ENCODE peak calls at places on chromosomes 7 and 10, in eight cellular contexts. One of them, this sample, is unnamed.

GRCh38 chr10:128007017-128007416 is 100.1 kb downstream of the PTPRE start:
- DNase-seq in PC-9: no peak
- DNase-seq in psoas muscle: no peak
- DNase-seq in CD8-positive, alpha-beta T cell: no peak
- DNase-seq in heart right ventricle: no peak
- DNase-seq in HFF-Myc: no peak
- DNase-seq in left ventricle myocardium inferior: no peak
- DNase-seq in foreskin fibroblast: no peak
- DNase-seq in this sample: no peak

GRCh38 chr7:83976302-83976701 is 218.3 kb downstream of the SEMA3A start:
- DNase-seq in PC-9: no peak
- DNase-seq in psoas muscle: no peak
- DNase-seq in CD8-positive, alpha-beta T cell: no peak
- DNase-seq in heart right ventricle: no peak
- DNase-seq in HFF-Myc: peak
- DNase-seq in left ventricle myocardium inferior: no peak
- DNase-seq in foreskin fibroblast: peak
- DNase-seq in this sample: no peak

GRCh38 chr10:14507156-14507555 is 176.4 kb upstream of the FRMD4A start:
- DNase-seq in PC-9: no peak
- DNase-seq in psoas muscle: no peak
- DNase-seq in CD8-positive, alpha-beta T cell: peak
- DNase-seq in heart right ventricle: no peak
- DNase-seq in HFF-Myc: no peak
- DNase-seq in left ventricle myocardium inferior: no peak
- DNase-seq in foreskin fibroblast: no peak
- DNase-seq in this sample: no peak

GRCh38 chr10:113087082-113088029 is 137.3 kb downstream of the TCF7L2 start:
- DNase-seq in PC-9: peak
- DNase-seq in psoas muscle: peak
- DNase-seq in CD8-positive, alpha-beta T cell: no peak
- DNase-seq in heart right ventricle: no peak
- DNase-seq in HFF-Myc: peak
- DNase-seq in left ventricle myocardium inferior: no peak
- DNase-seq in foreskin fibroblast: peak
- DNase-seq in this sample: peak

GRCh38 chr10:131352765-131353290 is 41.3 kb upstream of the TCERG1L start:
- DNase-seq in PC-9: no peak
- DNase-seq in psoas muscle: no peak
- DNase-seq in CD8-positive, alpha-beta T cell: no peak
- DNase-seq in heart right ventricle: no peak
- DNase-seq in HFF-Myc: no peak
- DNase-seq in left ventricle myocardium inferior: no peak
- DNase-seq in foreskin fibroblast: no peak
- DNase-seq in this sample: no peak

GRCh38 chr10:67764012-67764822 is 68.2 kb upstream of the CTNNA3 start:
- DNase-seq in PC-9: peak
- DNase-seq in psoas muscle: peak
- DNase-seq in CD8-positive, alpha-beta T cell: peak
- DNase-seq in heart right ventricle: peak
- DNase-seq in HFF-Myc: peak
- DNase-seq in left ventricle myocardium inferior: peak
- DNase-seq in foreskin fibroblast: peak
- DNase-seq in this sample: peak

GRCh38 chr10:12405342-12406320 is 56.3 kb downstream of the CAMK1D start:
- DNase-seq in PC-9: no peak
- DNase-seq in psoas muscle: no peak
- DNase-seq in CD8-positive, alpha-beta T cell: no peak
- DNase-seq in heart right ventricle: no peak
- DNase-seq in HFF-Myc: no peak
- DNase-seq in left ventricle myocardium inferior: no peak
- DNase-seq in foreskin fibroblast: no peak
- DNase-seq in this sample: no peak

GRCh38 chr10:3150366-3150765 is 22.2 kb downstream of the PITRM1 start:
- DNase-seq in PC-9: no peak
- DNase-seq in psoas muscle: no peak
- DNase-seq in CD8-positive, alpha-beta T cell: no peak
- DNase-seq in heart right ventricle: no peak
- DNase-seq in HFF-Myc: no peak
- DNase-seq in left ventricle myocardium inferior: no peak
- DNase-seq in foreskin fibroblast: no peak
- DNase-seq in this sample: no peak

GRCh38 chr7:93574269-93574645 is 267 bp downstream of the CALCR start:
- DNase-seq in PC-9: no peak
- DNase-seq in psoas muscle: no peak
- DNase-seq in CD8-positive, alpha-beta T cell: no peak
- DNase-seq in heart right ventricle: no peak
- DNase-seq in HFF-Myc: no peak
- DNase-seq in left ventricle myocardium inferior: no peak
- DNase-seq in foreskin fibroblast: no peak
- DNase-seq in this sample: no peak

GRCh38 chr7:122883049-122883670 is 3.1 kb downstream of the CADPS2 start:
- DNase-seq in PC-9: no peak
- DNase-seq in psoas muscle: no peak
- DNase-seq in CD8-positive, alpha-beta T cell: no peak
- DNase-seq in heart right ventricle: no peak
- DNase-seq in HFF-Myc: no peak
- DNase-seq in left ventricle myocardium inferior: no peak
- DNase-seq in foreskin fibroblast: no peak
- DNase-seq in this sample: no peak

GRCh38 chr7:25014735-25015134 is 34.8 kb upstream of the OSBPL3 start:
- DNase-seq in PC-9: no peak
- DNase-seq in psoas muscle: no peak
- DNase-seq in CD8-positive, alpha-beta T cell: no peak
- DNase-seq in heart right ventricle: no peak
- DNase-seq in HFF-Myc: peak
- DNase-seq in left ventricle myocardium inferior: no peak
- DNase-seq in foreskin fibroblast: peak
- DNase-seq in this sample: peak

GRCh38 chr10:75480374-75480773 is 49.0 kb downstream of the LRMDA start:
- DNase-seq in PC-9: no peak
- DNase-seq in psoas muscle: no peak
- DNase-seq in CD8-positive, alpha-beta T cell: no peak
- DNase-seq in heart right ventricle: no peak
- DNase-seq in HFF-Myc: no peak
- DNase-seq in left ventricle myocardium inferior: no peak
- DNase-seq in foreskin fibroblast: no peak
- DNase-seq in this sample: no peak

GRCh38 chr7:128176696-128177095 is 64.4 kb upstream of the LEP start:
- DNase-seq in PC-9: peak
- DNase-seq in psoas muscle: no peak
- DNase-seq in CD8-positive, alpha-beta T cell: no peak
- DNase-seq in heart right ventricle: no peak
- DNase-seq in HFF-Myc: no peak
- DNase-seq in left ventricle myocardium inferior: no peak
- DNase-seq in foreskin fibroblast: no peak
- DNase-seq in this sample: no peak

GRCh38 chr10:3263082-3263481 is 90.5 kb upstream of the PITRM1 start:
- DNase-seq in PC-9: no peak
- DNase-seq in psoas muscle: no peak
- DNase-seq in CD8-positive, alpha-beta T cell: no peak
- DNase-seq in heart right ventricle: no peak
- DNase-seq in HFF-Myc: no peak
- DNase-seq in left ventricle myocardium inferior: no peak
- DNase-seq in foreskin fibroblast: no peak
- DNase-seq in this sample: no peak

GRCh38 chr10:124569623-124570470 is 108.2 kb downstream of the LHPP start:
- DNase-seq in PC-9: no peak
- DNase-seq in psoas muscle: peak
- DNase-seq in CD8-positive, alpha-beta T cell: no peak
- DNase-seq in heart right ventricle: no peak
- DNase-seq in HFF-Myc: no peak
- DNase-seq in left ventricle myocardium inferior: no peak
- DNase-seq in foreskin fibroblast: no peak
- DNase-seq in this sample: no peak

GRCh38 chr10:129796611-129797420 is 167.3 kb downstream of the EBF3 start:
- DNase-seq in PC-9: no peak
- DNase-seq in psoas muscle: no peak
- DNase-seq in CD8-positive, alpha-beta T cell: no peak
- DNase-seq in heart right ventricle: no peak
- DNase-seq in HFF-Myc: no peak
- DNase-seq in left ventricle myocardium inferior: no peak
- DNase-seq in foreskin fibroblast: no peak
- DNase-seq in this sample: no peak

GRCh38 chr10:335151-335800 is 200.0 kb downstream of the ZMYND11 start:
- DNase-seq in PC-9: no peak
- DNase-seq in psoas muscle: no peak
- DNase-seq in CD8-positive, alpha-beta T cell: no peak
- DNase-seq in heart right ventricle: no peak
- DNase-seq in HFF-Myc: no peak
- DNase-seq in left ventricle myocardium inferior: no peak
- DNase-seq in foreskin fibroblast: no peak
- DNase-seq in this sample: no peak

GRCh38 chr7:12557282-12557681 is 13.2 kb upstream of the SCIN start:
- DNase-seq in PC-9: no peak
- DNase-seq in psoas muscle: no peak
- DNase-seq in CD8-positive, alpha-beta T cell: no peak
- DNase-seq in heart right ventricle: no peak
- DNase-seq in HFF-Myc: peak
- DNase-seq in left ventricle myocardium inferior: no peak
- DNase-seq in foreskin fibroblast: no peak
- DNase-seq in this sample: no peak

GRCh38 chr7:67902143-67902542 is 905.5 kb downstream of the TYW1 start:
- DNase-seq in PC-9: no peak
- DNase-seq in psoas muscle: no peak
- DNase-seq in CD8-positive, alpha-beta T cell: no peak
- DNase-seq in heart right ventricle: no peak
- DNase-seq in HFF-Myc: no peak
- DNase-seq in left ventricle myocardium inferior: no peak
- DNase-seq in foreskin fibroblast: no peak
- DNase-seq in this sample: no peak

GRCh38 chr10:48503293-48503911 is 101.5 kb downstream of the ARHGAP22 start:
- DNase-seq in PC-9: no peak
- DNase-seq in psoas muscle: no peak
- DNase-seq in CD8-positive, alpha-beta T cell: no peak
- DNase-seq in heart right ventricle: no peak
- DNase-seq in HFF-Myc: no peak
- DNase-seq in left ventricle myocardium inferior: no peak
- DNase-seq in foreskin fibroblast: no peak
- DNase-seq in this sample: no peak

GRCh38 chr7:119782286-119782685 is 490.7 kb upstream of the KCND2 start:
- DNase-seq in PC-9: no peak
- DNase-seq in psoas muscle: no peak
- DNase-seq in CD8-positive, alpha-beta T cell: no peak
- DNase-seq in heart right ventricle: no peak
- DNase-seq in HFF-Myc: no peak
- DNase-seq in left ventricle myocardium inferior: no peak
- DNase-seq in foreskin fibroblast: no peak
- DNase-seq in this sample: no peak

GRCh38 chr10:100999742-101000601 is at the start of gene LZTS2:
- DNase-seq in PC-9: no peak
- DNase-seq in psoas muscle: peak
- DNase-seq in CD8-positive, alpha-beta T cell: no peak
- DNase-seq in heart right ventricle: peak
- DNase-seq in HFF-Myc: no peak
- DNase-seq in left ventricle myocardium inferior: no peak
- DNase-seq in foreskin fibroblast: no peak
- DNase-seq in this sample: no peak
- H3K4me3 ChIP-seq in PC-9: peak
- H3K4me3 ChIP-seq in psoas muscle: peak
- H3K4me3 ChIP-seq in CD8-positive, alpha-beta T cell: peak
- H3K4me3 ChIP-seq in heart right ventricle: peak
- H3K4me3 ChIP-seq in HFF-Myc: peak
- H3K4me3 ChIP-seq in left ventricle myocardium inferior: peak
- H3K4me3 ChIP-seq in foreskin fibroblast: peak
- H3K4me3 ChIP-seq in this sample: peak

DNA sequence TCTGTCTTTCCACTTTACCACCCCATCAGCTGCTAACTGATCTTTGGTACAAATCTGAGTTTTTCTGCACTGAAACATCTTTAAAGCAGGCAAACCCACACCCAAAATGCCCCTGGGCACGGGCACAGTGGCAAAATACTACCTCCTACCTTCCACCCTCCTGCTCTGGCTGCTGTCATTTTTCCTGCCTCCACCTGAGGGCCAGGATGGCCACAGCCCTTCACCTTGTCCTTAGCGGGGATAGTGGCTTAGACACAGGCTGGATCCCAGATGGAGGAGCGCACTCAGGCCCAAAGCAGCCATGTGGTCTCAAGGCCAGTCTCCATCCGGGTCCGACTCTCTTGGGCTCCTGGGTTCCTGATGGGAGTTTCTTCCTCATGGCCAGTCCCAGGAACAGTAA is 98.3 kb downstream of the HIF1AN start:
- DNase-seq in PC-9: no peak
- DNase-seq in psoas muscle: no peak
- DNase-seq in CD8-positive, alpha-beta T cell: no peak
- DNase-seq in heart right ventricle: no peak
- DNase-seq in HFF-Myc: no peak
- DNase-seq in left ventricle myocardium inferior: no peak
- DNase-seq in foreskin fibroblast: no peak
- DNase-seq in this sample: no peak
- TF ChIP-seq CTCF in PC-9: no peak
- TF ChIP-seq CTCF in psoas muscle: no peak
- TF ChIP-seq CTCF in CD8-positive, alpha-beta T cell: no peak
- TF ChIP-seq CTCF in heart right ventricle: no peak
- TF ChIP-seq CTCF in HFF-Myc: no peak
- TF ChIP-seq CTCF in left ventricle myocardium inferior: no peak
- TF ChIP-seq CTCF in foreskin fibroblast: no peak
- TF ChIP-seq CTCF in this sample: no peak

GRCh38 chr10:117135026-117135372 is 3.1 kb downstream of the VAX1 start:
- DNase-seq in PC-9: no peak
- DNase-seq in psoas muscle: no peak
- DNase-seq in CD8-positive, alpha-beta T cell: no peak
- DNase-seq in heart right ventricle: no peak
- DNase-seq in HFF-Myc: no peak
- DNase-seq in left ventricle myocardium inferior: no peak
- DNase-seq in foreskin fibroblast: no peak
- DNase-seq in this sample: no peak
- H3K4me3 ChIP-seq in PC-9: no peak
- H3K4me3 ChIP-seq in psoas muscle: no peak
- H3K4me3 ChIP-seq in CD8-positive, alpha-beta T cell: no peak
- H3K4me3 ChIP-seq in heart right ventricle: no peak
- H3K4me3 ChIP-seq in HFF-Myc: no peak
- H3K4me3 ChIP-seq in left ventricle myocardium inferior: peak
- H3K4me3 ChIP-seq in foreskin fibroblast: no peak
- H3K4me3 ChIP-seq in this sample: no peak

DNA sequence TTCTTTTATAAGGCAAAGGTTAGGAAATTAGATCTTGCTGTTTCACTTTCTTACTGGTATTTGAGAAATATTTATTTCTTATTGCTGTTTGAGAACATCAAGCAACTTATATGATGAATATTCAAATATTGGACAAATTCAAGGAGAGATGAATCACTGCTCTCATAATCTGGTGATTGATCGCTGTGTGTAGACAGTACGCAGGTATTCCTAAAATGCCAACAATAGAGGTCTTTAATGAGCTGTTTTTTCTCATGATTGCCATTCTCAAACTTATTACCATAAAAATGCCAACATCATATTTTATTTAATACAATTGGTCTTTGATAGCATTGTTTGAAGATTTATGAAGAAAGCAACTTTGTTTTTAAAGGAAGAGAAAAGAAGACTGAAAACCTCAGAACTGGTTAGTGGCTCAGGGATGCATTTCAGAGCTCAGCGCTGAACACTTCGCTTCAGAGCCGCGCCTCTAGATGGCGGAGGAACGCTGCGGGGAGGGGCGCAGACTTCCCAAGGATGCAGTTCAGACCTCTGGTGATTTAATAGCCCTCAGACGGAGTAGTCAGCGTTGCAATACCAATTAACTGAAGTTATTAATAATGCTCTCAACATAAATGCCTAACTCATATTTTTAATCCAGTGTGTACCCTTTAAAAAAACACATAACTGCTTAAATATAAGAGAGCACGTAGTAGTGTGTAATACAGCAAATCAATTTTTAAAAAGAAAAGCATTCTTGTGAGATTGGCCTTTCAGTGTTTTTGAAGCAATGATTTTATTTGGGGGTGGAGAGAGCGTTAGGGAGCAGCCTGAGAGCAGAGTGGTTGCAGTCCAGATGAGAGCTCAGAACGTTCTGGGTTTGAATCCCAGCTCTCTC is 38.5 kb upstream of the STEAP4 start:
- DNase-seq in PC-9: no peak
- DNase-seq in psoas muscle: peak
- DNase-seq in CD8-positive, alpha-beta T cell: no peak
- DNase-seq in heart right ventricle: peak
- DNase-seq in HFF-Myc: no peak
- DNase-seq in left ventricle myocardium inferior: peak
- DNase-seq in foreskin fibroblast: peak
- DNase-seq in this sample: no peak
- TF ChIP-seq CTCF in PC-9: no peak
- TF ChIP-seq CTCF in psoas muscle: peak
- TF ChIP-seq CTCF in CD8-positive, alpha-beta T cell: no peak
- TF ChIP-seq CTCF in heart right ventricle: peak
- TF ChIP-seq CTCF in HFF-Myc: peak
- TF ChIP-seq CTCF in left ventricle myocardium inferior: peak
- TF ChIP-seq CTCF in foreskin fibroblast: peak
- TF ChIP-seq CTCF in this sample: peak